ENCODE peak calls at places on chromosomes 7 and 10, in four cellular contexts. One of them, this sample, is unnamed.

GRCh38 chr7:2701832-2702593 is 14.0 kb downstream of the AMZ1 start:
- DNase-seq in H1: no peak
- DNase-seq in K562: no peak
- DNase-seq in HCT116: no peak
- DNase-seq in this sample: no peak

GRCh38 chr7:64574481-64575159 is 11.7 kb upstream of the ZNF680 start:
- DNase-seq in HCT116: no peak
- DNase-seq in H1: no peak
- DNase-seq in K562: no peak
- DNase-seq in this sample: no peak

GRCh38 chr7:50657341-50657873 is 92.2 kb upstream of the DDC start:
- DNase-seq in HCT116: no peak
- DNase-seq in H1: no peak
- DNase-seq in K562: no peak
- DNase-seq in this sample: no peak

GRCh38 chr10:1056326-1057105 is at the start of gene WDR37:
- DNase-seq in H1: peak
- DNase-seq in K562: peak
- DNase-seq in HCT116: no peak
- DNase-seq in this sample: peak

GRCh38 chr10:7045891-7046599 is 364.8 kb downstream of the SFMBT2 start:
- DNase-seq in K562: no peak
- DNase-seq in HCT116: no peak
- DNase-seq in H1: no peak
- DNase-seq in this sample: no peak

GRCh38 chr7:157564518-157565177 is 227.8 kb downstream of the DNAJB6 start:
- DNase-seq in K562: no peak
- DNase-seq in HCT116: peak
- DNase-seq in H1: no peak
- DNase-seq in this sample: no peak

GRCh38 chr7:63093481-63093880 is 905.2 kb upstream of the ZNF722 start:
- DNase-seq in K562: no peak
- DNase-seq in HCT116: no peak
- DNase-seq in H1: no peak
- DNase-seq in this sample: no peak

GRCh38 chr10:93222876-93223275 is 149.2 kb downstream of the CYP26A1 start:
- DNase-seq in HCT116: no peak
- DNase-seq in H1: no peak
- DNase-seq in K562: no peak
- DNase-seq in this sample: no peak

GRCh38 chr7:74032624-74033371 is 4.8 kb downstream of the ELN start:
- DNase-seq in K562: no peak
- DNase-seq in HCT116: no peak
- DNase-seq in H1: no peak
- DNase-seq in this sample: no peak

GRCh38 chr10:126215767-126216166 is 172.5 kb downstream of the ADAM12 start:
- DNase-seq in H1: no peak
- DNase-seq in K562: no peak
- DNase-seq in HCT116: no peak
- DNase-seq in this sample: no peak

GRCh38 chr10:6142644-6143043 is 53.8 kb downstream of the RBM17 start:
- DNase-seq in K562: no peak
- DNase-seq in HCT116: no peak
- DNase-seq in H1: no peak
- DNase-seq in this sample: no peak

GRCh38 chr7:105133986-105134655 is 120.1 kb downstream of the KMT2E start:
- DNase-seq in K562: no peak
- DNase-seq in H1: no peak
- DNase-seq in HCT116: no peak
- DNase-seq in this sample: no peak

GRCh38 chr10:70323143-70323696 is 39.4 kb upstream of the NPFFR1 start:
- DNase-seq in H1: no peak
- DNase-seq in HCT116: no peak
- DNase-seq in K562: no peak
- DNase-seq in this sample: no peak

GRCh38 chr10:30831401-30831800 is 200.3 kb downstream of the ZNF438 start:
- DNase-seq in H1: no peak
- DNase-seq in HCT116: no peak
- DNase-seq in K562: no peak
- DNase-seq in this sample: no peak

GRCh38 chr10:30829921-30830671 is 200.5 kb upstream of the LYZL2 start:
- DNase-seq in K562: no peak
- DNase-seq in HCT116: no peak
- DNase-seq in H1: no peak
- DNase-seq in this sample: no peak

GRCh38 chr10:30828680-30829079 is 199.1 kb upstream of the LYZL2 start:
- DNase-seq in H1: no peak
- DNase-seq in HCT116: no peak
- DNase-seq in K562: no peak
- DNase-seq in this sample: no peak

GRCh38 chr10:30831876-30832726 is 199.6 kb downstream of the ZNF438 start:
- DNase-seq in K562: no peak
- DNase-seq in HCT116: no peak
- DNase-seq in H1: no peak
- DNase-seq in this sample: no peak

GRCh38 chr10:30830672-30831230 is 200.9 kb downstream of the ZNF438 start:
- DNase-seq in HCT116: no peak
- DNase-seq in H1: no peak
- DNase-seq in K562: no peak
- DNase-seq in this sample: no peak
- TF ChIP-seq FOSL1 in HCT116: no peak
- TF ChIP-seq FOSL1 in H1: no peak
- TF ChIP-seq FOSL1 in K562: no peak
- TF ChIP-seq FOSL1 in this sample: no peak

DNA sequence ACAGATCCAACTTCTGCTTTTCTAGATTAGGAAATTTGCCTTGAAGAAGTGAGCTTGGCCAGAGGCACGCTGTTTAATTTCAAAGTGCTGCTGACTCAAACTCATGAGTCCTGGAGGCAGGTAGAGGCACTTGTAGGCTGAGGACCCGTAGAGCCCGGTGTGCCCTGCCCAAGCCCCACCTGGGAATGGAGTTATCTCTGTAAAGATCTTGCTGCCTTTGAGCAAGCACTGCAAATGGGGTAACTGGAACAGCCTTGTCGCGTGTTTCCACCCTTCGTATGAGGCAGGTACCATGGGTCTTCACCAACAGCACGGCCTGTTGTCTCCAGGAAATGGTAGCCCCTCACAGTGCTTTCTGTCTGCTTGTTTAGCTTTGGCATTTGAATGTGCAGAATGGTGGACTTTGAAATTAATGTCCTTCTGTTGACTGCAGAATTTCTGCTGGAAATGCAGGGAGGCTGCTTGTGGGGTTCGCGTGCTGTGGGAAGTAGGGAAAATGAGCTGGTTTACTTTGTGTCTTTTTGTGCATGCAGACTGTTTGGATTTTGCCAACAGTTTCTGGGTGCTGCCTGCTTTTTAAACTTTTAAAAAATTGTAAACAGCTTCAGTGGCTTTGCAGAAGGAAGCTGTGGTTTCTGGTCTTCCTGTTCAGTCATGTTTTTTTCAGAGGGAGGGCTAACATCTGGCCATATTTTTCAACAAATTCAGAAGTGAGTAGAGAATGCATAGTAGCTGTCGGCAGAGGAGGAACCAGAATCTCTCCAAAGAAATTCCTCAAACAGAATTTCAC is 27.2 kb downstream of the CCM2 start:
- DNase-seq in HCT116: no peak
- DNase-seq in H1: no peak
- DNase-seq in K562: no peak
- DNase-seq in this sample: peak
- H3K4me3 ChIP-seq in HCT116: no peak
- H3K4me3 ChIP-seq in H1: no peak
- H3K4me3 ChIP-seq in K562: no peak
- H3K4me3 ChIP-seq in this sample: no peak

GRCh38 chr7:130276796-130277762 is 10.4 kb downstream of the CPA2 start:
- DNase-seq in H1: no peak
- DNase-seq in HCT116: no peak
- DNase-seq in K562: no peak
- DNase-seq in this sample: no peak
- TF ChIP-seq FOSL1 in H1: no peak
- TF ChIP-seq FOSL1 in HCT116: no peak
- TF ChIP-seq FOSL1 in K562: no peak
- TF ChIP-seq FOSL1 in this sample: no peak

GRCh38 chr10:71905164-71905563 is 54.1 kb upstream of the PSAP start:
- DNase-seq in H1: no peak
- DNase-seq in HCT116: no peak
- DNase-seq in K562: no peak
- DNase-seq in this sample: no peak

GRCh38 chr10:71899665-71900412 is 48.8 kb upstream of the PSAP start:
- DNase-seq in HCT116: no peak
- DNase-seq in H1: no peak
- DNase-seq in K562: no peak
- DNase-seq in this sample: no peak

GRCh38 chr10:71902351-71902750 is 51.3 kb upstream of the PSAP start:
- DNase-seq in H1: no peak
- DNase-seq in HCT116: no peak
- DNase-seq in K562: no peak
- DNase-seq in this sample: no peak

DNA sequence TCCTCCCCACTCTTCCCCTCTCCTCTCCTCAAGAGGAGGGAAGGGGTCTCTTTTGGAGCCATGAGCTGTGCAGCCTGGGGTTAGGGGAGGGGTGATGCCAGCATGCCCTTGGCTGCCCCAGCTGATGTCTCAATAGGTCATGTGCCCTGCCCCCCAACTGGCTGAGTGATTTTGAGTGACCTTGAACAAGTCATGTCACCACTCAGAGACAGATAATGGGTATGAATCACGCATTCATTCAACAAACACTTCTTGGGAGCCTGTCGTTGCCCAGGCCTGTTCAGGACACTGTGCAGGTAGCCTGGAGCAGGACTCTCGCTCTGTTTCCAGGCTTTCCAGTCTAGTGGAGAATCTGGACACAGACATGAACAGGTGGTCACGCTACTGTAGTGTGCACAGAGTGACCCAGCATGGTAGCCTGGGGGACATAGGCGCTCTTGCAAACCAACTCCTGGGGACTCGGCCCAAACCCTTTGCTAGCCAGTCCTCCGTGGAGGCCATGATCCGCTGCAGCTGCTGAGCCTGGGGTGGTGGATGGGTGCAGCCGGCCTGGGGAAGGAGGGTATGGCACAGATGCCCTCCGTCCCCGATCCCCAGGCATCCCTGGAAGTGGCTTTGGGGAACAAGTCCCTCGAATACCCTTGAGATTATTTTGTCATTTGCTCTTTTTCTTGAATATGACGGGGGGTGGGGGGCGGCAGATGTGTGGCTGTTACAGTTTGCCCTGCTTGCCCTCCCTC is 49.6 kb upstream of the PSAP start:
- DNase-seq in HCT116: no peak
- DNase-seq in K562: no peak
- DNase-seq in H1: no peak
- DNase-seq in this sample: no peak
- H3K4me3 ChIP-seq in HCT116: no peak
- H3K4me3 ChIP-seq in K562: no peak
- H3K4me3 ChIP-seq in H1: no peak
- H3K4me3 ChIP-seq in this sample: no peak